ENCODE peak calls at places on chromosomes 6 and 20, in seven cellular contexts. One of them, this sample, is unnamed.

GRCh38 chr6:26576407-26576843 is 20.3 kb upstream of the ABT1 start:
- DNase-seq in stimulated activated CD4-positive, alpha-beta T cell treated with anti-CD3 and anti-CD28 coated beads, Interleukin-4, amount 100 ng/mL, for 1 hour: no peak
- DNase-seq in heart left ventricle: no peak
- DNase-seq in GM06990: no peak
- DNase-seq in activated CD4-positive, alpha-beta T cell treated with anti-CD3 and anti-CD28 coated beads, Interleukin-2, amount 50 U/mL, for 1 hour: no peak
- DNase-seq in stimulated activated naive CD8-positive, alpha-beta T cell treated with anti-CD3 and anti-CD28 coated beads, Interleukin-15, amount 100 ng/mL, for 72 hours: no peak
- DNase-seq in NCI-H774: no peak
- DNase-seq in this sample: no peak

GRCh38 chr6:55182016-55182650 is 7.8 kb downstream of the HCRTR2 start:
- DNase-seq in stimulated activated naive CD8-positive, alpha-beta T cell treated with anti-CD3 and anti-CD28 coated beads, Interleukin-15, amount 100 ng/mL, for 72 hours: no peak
- DNase-seq in stimulated activated CD4-positive, alpha-beta T cell treated with anti-CD3 and anti-CD28 coated beads, Interleukin-4, amount 100 ng/mL, for 1 hour: no peak
- DNase-seq in heart left ventricle: no peak
- DNase-seq in activated CD4-positive, alpha-beta T cell treated with anti-CD3 and anti-CD28 coated beads, Interleukin-2, amount 50 U/mL, for 1 hour: no peak
- DNase-seq in NCI-H774: no peak
- DNase-seq in GM06990: no peak
- DNase-seq in this sample: no peak

GRCh38 chr6:6317825-6318733 is 2.4 kb downstream of the F13A1 start:
- DNase-seq in stimulated activated naive CD8-positive, alpha-beta T cell treated with anti-CD3 and anti-CD28 coated beads, Interleukin-15, amount 100 ng/mL, for 72 hours: no peak
- DNase-seq in NCI-H774: no peak
- DNase-seq in activated CD4-positive, alpha-beta T cell treated with anti-CD3 and anti-CD28 coated beads, Interleukin-2, amount 50 U/mL, for 1 hour: no peak
- DNase-seq in stimulated activated CD4-positive, alpha-beta T cell treated with anti-CD3 and anti-CD28 coated beads, Interleukin-4, amount 100 ng/mL, for 1 hour: no peak
- DNase-seq in heart left ventricle: peak; percentile 44
- DNase-seq in GM06990: no peak
- DNase-seq in this sample: no peak

GRCh38 chr6:43020847-43021246 is 576 bp upstream of the RRP36 start:
- DNase-seq in GM06990: no peak
- DNase-seq in stimulated activated naive CD8-positive, alpha-beta T cell treated with anti-CD3 and anti-CD28 coated beads, Interleukin-15, amount 100 ng/mL, for 72 hours: no peak
- DNase-seq in stimulated activated CD4-positive, alpha-beta T cell treated with anti-CD3 and anti-CD28 coated beads, Interleukin-4, amount 100 ng/mL, for 1 hour: no peak
- DNase-seq in activated CD4-positive, alpha-beta T cell treated with anti-CD3 and anti-CD28 coated beads, Interleukin-2, amount 50 U/mL, for 1 hour: no peak
- DNase-seq in heart left ventricle: no peak
- DNase-seq in NCI-H774: no peak
- DNase-seq in this sample: no peak

GRCh38 chr6:169075211-169075621 is 178.4 kb downstream of the THBS2 start:
- DNase-seq in heart left ventricle: peak; percentile 40
- DNase-seq in NCI-H774: no peak
- DNase-seq in activated CD4-positive, alpha-beta T cell treated with anti-CD3 and anti-CD28 coated beads, Interleukin-2, amount 50 U/mL, for 1 hour: no peak
- DNase-seq in stimulated activated CD4-positive, alpha-beta T cell treated with anti-CD3 and anti-CD28 coated beads, Interleukin-4, amount 100 ng/mL, for 1 hour: no peak
- DNase-seq in stimulated activated naive CD8-positive, alpha-beta T cell treated with anti-CD3 and anti-CD28 coated beads, Interleukin-15, amount 100 ng/mL, for 72 hours: no peak
- DNase-seq in GM06990: no peak
- DNase-seq in this sample: no peak

GRCh38 chr6:56230976-56231566 is 16.3 kb downstream of the COL21A1 start:
- DNase-seq in activated CD4-positive, alpha-beta T cell treated with anti-CD3 and anti-CD28 coated beads, Interleukin-2, amount 50 U/mL, for 1 hour: no peak
- DNase-seq in stimulated activated naive CD8-positive, alpha-beta T cell treated with anti-CD3 and anti-CD28 coated beads, Interleukin-15, amount 100 ng/mL, for 72 hours: no peak
- DNase-seq in heart left ventricle: no peak
- DNase-seq in stimulated activated CD4-positive, alpha-beta T cell treated with anti-CD3 and anti-CD28 coated beads, Interleukin-4, amount 100 ng/mL, for 1 hour: no peak
- DNase-seq in NCI-H774: no peak
- DNase-seq in GM06990: no peak
- DNase-seq in this sample: no peak

GRCh38 chr20:44571367-44571766 is 11.0 kb upstream of the PKIG start:
- DNase-seq in heart left ventricle: no peak
- DNase-seq in stimulated activated CD4-positive, alpha-beta T cell treated with anti-CD3 and anti-CD28 coated beads, Interleukin-4, amount 100 ng/mL, for 1 hour: no peak
- DNase-seq in NCI-H774: no peak
- DNase-seq in activated CD4-positive, alpha-beta T cell treated with anti-CD3 and anti-CD28 coated beads, Interleukin-2, amount 50 U/mL, for 1 hour: no peak
- DNase-seq in stimulated activated naive CD8-positive, alpha-beta T cell treated with anti-CD3 and anti-CD28 coated beads, Interleukin-15, amount 100 ng/mL, for 72 hours: no peak
- DNase-seq in GM06990: no peak
- DNase-seq in this sample: no peak

GRCh38 chr6:38131527-38131965 is 312.0 kb downstream of the ZFAND3 start:
- DNase-seq in stimulated activated naive CD8-positive, alpha-beta T cell treated with anti-CD3 and anti-CD28 coated beads, Interleukin-15, amount 100 ng/mL, for 72 hours: no peak
- DNase-seq in NCI-H774: no peak
- DNase-seq in GM06990: no peak
- DNase-seq in activated CD4-positive, alpha-beta T cell treated with anti-CD3 and anti-CD28 coated beads, Interleukin-2, amount 50 U/mL, for 1 hour: no peak
- DNase-seq in stimulated activated CD4-positive, alpha-beta T cell treated with anti-CD3 and anti-CD28 coated beads, Interleukin-4, amount 100 ng/mL, for 1 hour: no peak
- DNase-seq in heart left ventricle: no peak
- DNase-seq in this sample: peak; percentile 19

GRCh38 chr6:160248538-160248937 is 10.1 kb downstream of the SLC22A2 start:
- DNase-seq in GM06990: no peak
- DNase-seq in stimulated activated naive CD8-positive, alpha-beta T cell treated with anti-CD3 and anti-CD28 coated beads, Interleukin-15, amount 100 ng/mL, for 72 hours: no peak
- DNase-seq in NCI-H774: no peak
- DNase-seq in heart left ventricle: no peak
- DNase-seq in stimulated activated CD4-positive, alpha-beta T cell treated with anti-CD3 and anti-CD28 coated beads, Interleukin-4, amount 100 ng/mL, for 1 hour: no peak
- DNase-seq in activated CD4-positive, alpha-beta T cell treated with anti-CD3 and anti-CD28 coated beads, Interleukin-2, amount 50 U/mL, for 1 hour: no peak
- DNase-seq in this sample: no peak

GRCh38 chr6:153215242-153215641 is 84.2 kb upstream of the RGS17 start:
- DNase-seq in activated CD4-positive, alpha-beta T cell treated with anti-CD3 and anti-CD28 coated beads, Interleukin-2, amount 50 U/mL, for 1 hour: no peak
- DNase-seq in stimulated activated naive CD8-positive, alpha-beta T cell treated with anti-CD3 and anti-CD28 coated beads, Interleukin-15, amount 100 ng/mL, for 72 hours: no peak
- DNase-seq in NCI-H774: no peak
- DNase-seq in heart left ventricle: no peak
- DNase-seq in GM06990: no peak
- DNase-seq in stimulated activated CD4-positive, alpha-beta T cell treated with anti-CD3 and anti-CD28 coated beads, Interleukin-4, amount 100 ng/mL, for 1 hour: no peak
- DNase-seq in this sample: no peak

GRCh38 chr6:26268659-26269402 is 96.2 kb upstream of the BTN3A2 start:
- DNase-seq in heart left ventricle: no peak
- DNase-seq in stimulated activated naive CD8-positive, alpha-beta T cell treated with anti-CD3 and anti-CD28 coated beads, Interleukin-15, amount 100 ng/mL, for 72 hours: no peak
- DNase-seq in GM06990: no peak
- DNase-seq in activated CD4-positive, alpha-beta T cell treated with anti-CD3 and anti-CD28 coated beads, Interleukin-2, amount 50 U/mL, for 1 hour: no peak
- DNase-seq in stimulated activated CD4-positive, alpha-beta T cell treated with anti-CD3 and anti-CD28 coated beads, Interleukin-4, amount 100 ng/mL, for 1 hour: no peak
- DNase-seq in NCI-H774: peak; percentile 37
- DNase-seq in this sample: no peak

GRCh38 chr6:90044182-90044832 is 150.0 kb downstream of the GJA10 start:
- DNase-seq in activated CD4-positive, alpha-beta T cell treated with anti-CD3 and anti-CD28 coated beads, Interleukin-2, amount 50 U/mL, for 1 hour: no peak
- DNase-seq in stimulated activated CD4-positive, alpha-beta T cell treated with anti-CD3 and anti-CD28 coated beads, Interleukin-4, amount 100 ng/mL, for 1 hour: no peak
- DNase-seq in NCI-H774: no peak
- DNase-seq in stimulated activated naive CD8-positive, alpha-beta T cell treated with anti-CD3 and anti-CD28 coated beads, Interleukin-15, amount 100 ng/mL, for 72 hours: no peak
- DNase-seq in heart left ventricle: no peak
- DNase-seq in GM06990: no peak
- DNase-seq in this sample: no peak